ENCODE peak calls at places on chromosomes 2 and 18, in eight cellular contexts. W is SK-N-DZ; L is choroid plexus epithelial cell; G is spleen; Q is D341Med; O is activated naive CD4-positive, alpha-beta T cell treated with anti-CD3 and anti-CD28 coated beads, Interleukin-2, amount 10 ng/mL, durations not matched to agents 7 days and 5 days; N is memory B cell; V is erythroblast. A is an unnamed sample.

GRCh38 chr2:195612515-195613495 is 44.2 kb upstream of the SLC39A10 start:
- DNase-seq in W (no peak), N (no peak), Q (peak; percentile 10), G (no peak), L (peak; percentile 90), V (no peak), O (no peak), A (no peak)

GRCh38 chr2:2653221-2653620 is 322.1 kb upstream of the MYT1L start:
- DNase-seq in Q (no peak), V (no peak), L (no peak), W (no peak), O (no peak), G (peak; percentile 2), N (no peak), A (no peak)

GRCh38 chr2:9207641-9208301 is 1.2 kb downstream of the ASAP2 start:
- DNase-seq in W (no peak), O (no peak), V (no peak), L (peak; percentile 40), Q (peak; percentile 70), G (peak; percentile 74), N (no peak), A (no peak)

GRCh38 chr18:48933578-48934399 is 17.0 kb downstream of the SMAD7 start:
- DNase-seq in G (peak; percentile 82), N (no peak), W (no peak), L (no peak), O (no peak), V (no peak), Q (no peak), A (no peak)

GRCh38 chr2:228771719-228772254 is 499.3 kb downstream of the PID1 start:
- DNase-seq in G (no peak), O (no peak), V (no peak), L (no peak), W (no peak), N (no peak), Q (no peak), A (no peak)

GRCh38 chr18:22221350-22221749 is 52.0 kb downstream of the GATA6 start:
- DNase-seq in L (no peak), W (no peak), G (no peak), V (no peak), N (no peak), O (no peak), Q (no peak), A (no peak)

GRCh38 chr18:62372156-62372555 is 47.0 kb downstream of the TNFRSF11A start:
- DNase-seq in V (no peak), Q (peak; percentile 60), W (no peak), L (no peak), N (no peak), O (no peak), G (no peak), A (no peak)

GRCh38 chr2:190809139-190809764 is 71.4 kb upstream of the GLS start:
- DNase-seq in L (no peak), O (no peak), Q (no peak), N (no peak), V (no peak), G (no peak), W (no peak), A (no peak)

GRCh38 chr2:241730679-241731293 is 3.6 kb upstream of the D2HGDH start:
- DNase-seq in L (no peak), V (peak; percentile 21), Q (no peak), G (no peak), W (no peak), O (no peak), N (no peak), A (no peak)

GRCh38 chr2:42895134-42895795 is 102.9 kb upstream of the HAAO start:
- DNase-seq in G (no peak), O (no peak), L (no peak), N (no peak), V (no peak), W (no peak), Q (no peak), A (no peak)

GRCh38 chr2:186518291-186518690 is 32.2 kb downstream of the ZC3H15 start:
- DNase-seq in G (no peak), V (no peak), W (peak; percentile 23), N (no peak), L (no peak), Q (no peak), O (no peak), A (no peak)

A was measured in C1 segment of cervical spinal cord.